ENCODE peak calls at places on chromosomes 7 and 10, in six cellular contexts. P, B, L, O, Q and Z are unnamed samples.
A peak's percentile ranks its signal among the peaks of the same experiment; 100 is the strongest.

GRCh38 chr10:130902929-130903328 is 408.6 kb downstream of the TCERG1L start:
- DNase-seq in B (no peak), O (no peak), Q (no peak), P (no peak), L (no peak), Z (no peak)

GRCh38 chr10:1774796-1775195 is 37.5 kb upstream of the ADARB2 start:
- DNase-seq in Q (no peak), P (peak; percentile 72), B (no peak), L (no peak), O (no peak), Z (peak; percentile 92)

GRCh38 chr7:13226385-13226784 is 539.0 kb downstream of the ARL4A start:
- DNase-seq in O (no peak), Q (no peak), P (no peak), B (no peak), L (no peak), Z (no peak)

GRCh38 chr10:77405771-77406241 is 231.8 kb downstream of the KCNMA1 start:
- DNase-seq in O (peak; percentile 77), B (peak; percentile 80), L (peak; percentile 69), Q (peak; percentile 78), P (peak; percentile 93), Z (peak; percentile 96)

GRCh38 chr7:157685430-157686284 is 348.9 kb downstream of the DNAJB6 start:
- DNase-seq in B (no peak), Q (no peak), O (peak; percentile 69), L (peak; percentile 21), P (peak; percentile 39), Z (peak; percentile 38)

GRCh38 chr10:77925795-77926565 is 575 bp downstream of the DLG5 start:
- DNase-seq in B (no peak), O (peak; percentile 84), P (peak; percentile 68), L (peak; percentile 30), Q (peak; percentile 47), Z (peak; percentile 63)

GRCh38 chr7:128900237-128900636 is 10.3 kb downstream of the KCP start:
- DNase-seq in B (no peak), O (no peak), L (no peak), P (no peak), Q (no peak), Z (no peak)

GRCh38 chr10:6973904-6974303 is 393.8 kb upstream of the PRKCQ start:
- DNase-seq in O (no peak), P (no peak), L (no peak), B (no peak), Q (no peak), Z (no peak)

GRCh38 chr10:12483996-12484944 is 134.9 kb downstream of the CAMK1D start:
- DNase-seq in P (no peak), O (no peak), Q (no peak), B (no peak), L (no peak), Z (no peak)

GRCh38 chr7:137025469-137026175 is 157.2 kb downstream of the CHRM2 start:
- DNase-seq in L (no peak), B (peak; percentile 93), P (no peak), O (no peak), Q (peak; percentile 74), Z (peak; percentile 30)

GRCh38 chr10:18290651-18291313 is 150.6 kb downstream of the CACNB2 start:
- DNase-seq in Q (no peak), L (peak; percentile 4), O (no peak), B (no peak), P (no peak), Z (no peak)

GRCh38 chr7:55409474-55410225 is 44.5 kb downstream of the LANCL2 start:
- DNase-seq in B (peak; percentile 35), L (no peak), Q (peak; percentile 34), P (no peak), O (no peak), Z (no peak)

GRCh38 chr10:117226813-117227451 is 14.0 kb upstream of the SLC18A2 start:
- DNase-seq in L (no peak), O (peak; percentile 65), B (no peak), P (peak; percentile 71), Q (peak; percentile 19), Z (peak; percentile 83)

GRCh38 chr10:61592581-61592980 is 70.1 kb upstream of the CABCOCO1 start:
- DNase-seq in L (no peak), P (peak; percentile 47), O (peak; percentile 48), Q (no peak), B (no peak), Z (peak; percentile 68)

GRCh38 chr7:79403879-79404278 is 49.6 kb downstream of the MAGI2 start:
- DNase-seq in B (no peak), P (no peak), Q (no peak), L (no peak), O (no peak), Z (no peak)

GRCh38 chr10:118447478-118447877 is 105.4 kb upstream of the FAM204A start:
- DNase-seq in L (no peak), Q (no peak), B (no peak), P (no peak), O (no peak), Z (no peak)

GRCh38 chr10:121952226-121952625 is 22.8 kb downstream of the NSMCE4A start:
- DNase-seq in Q (no peak), B (peak; percentile 13), P (no peak), L (no peak), O (no peak), Z (no peak)

GRCh38 chr7:115230882-115231508 is 309.1 kb downstream of the MDFIC start:
- DNase-seq in P (no peak), L (no peak), Q (peak; percentile 95), B (peak; percentile 96), O (no peak), Z (peak; percentile 88)

GRCh38 chr10:110912374-110912773 is 6.6 kb downstream of the BBIP1 start:
- DNase-seq in Q (peak; percentile 51), L (no peak), O (no peak), P (no peak), B (peak; percentile 80), Z (no peak)

GRCh38 chr10:71970331-71970730 is 6.1 kb downstream of the CHST3 start:
- DNase-seq in O (peak; percentile 77), Q (peak; percentile 58), L (no peak), B (no peak), P (peak; percentile 83), Z (peak; percentile 85)

GRCh38 chr10:5447611-5448071 is 35.3 kb downstream of the NET1 start:
- DNase-seq in B (peak; percentile 14), O (no peak), Q (no peak), L (no peak), P (no peak), Z (peak; percentile 45)

GRCh38 chr7:2819954-2820397 is 24.1 kb downstream of the GNA12 start:
- DNase-seq in P (no peak), O (no peak), B (no peak), Q (no peak), L (no peak), Z (no peak)

GRCh38 chr7:2820508-2820934 is 23.6 kb downstream of the GNA12 start:
- DNase-seq in B (peak; percentile 97), P (no peak), L (no peak), O (no peak), Q (peak; percentile 99), Z (peak; percentile 64)

GRCh38 chr7:2817456-2817855 is 26.7 kb downstream of the GNA12 start:
- DNase-seq in O (no peak), Q (no peak), L (no peak), B (no peak), P (no peak), Z (no peak)

GRCh38 chr7:2818653-2819052 is 25.5 kb downstream of the GNA12 start:
- DNase-seq in O (no peak), Q (no peak), P (no peak), B (no peak), L (no peak), Z (no peak)

GRCh38 chr7:2819161-2819953 is 24.8 kb downstream of the GNA12 start:
- DNase-seq in L (no peak), O (no peak), B (no peak), P (no peak), Q (no peak), Z (no peak)
- H2AK5ac ChIP-seq in L (no peak overlapping the region), O (peak overlapping the region; percentile 82), B (peak overlapping the region; percentile 98), P (no peak overlapping the region), Q (peak overlapping the region; percentile 75), Z (no peak overlapping the region)

DNA sequence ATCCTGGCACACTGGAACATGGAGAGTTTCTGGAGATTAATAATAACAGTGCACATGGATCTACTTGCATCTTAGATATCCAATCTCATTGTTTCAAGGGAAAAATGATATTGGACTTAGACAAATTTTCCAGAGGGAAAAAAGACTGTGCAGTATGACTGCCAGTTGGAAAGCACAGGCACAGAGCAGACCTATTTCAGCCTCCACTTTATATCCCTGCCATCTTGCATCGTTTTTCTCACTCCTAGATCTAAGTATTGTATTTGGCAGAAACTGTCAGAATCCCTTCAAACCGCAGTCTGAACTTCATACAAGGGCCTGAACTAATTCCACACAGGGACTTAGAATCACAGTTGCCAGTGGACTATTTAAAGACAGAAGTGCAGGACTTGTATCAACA is 95.9 kb upstream of the PALS2 start:
- DNase-seq in B (no peak), P (no peak), O (no peak), Q (no peak), L (no peak), Z (no peak)
- H3K4me2 ChIP-seq in B (peak overlapping the region; percentile 55), P (peak overlapping the region; percentile 15), O (peak overlapping the region; percentile 1), Q (no peak overlapping the region), L (no peak overlapping the region), Z (no peak overlapping the region)

DNA sequence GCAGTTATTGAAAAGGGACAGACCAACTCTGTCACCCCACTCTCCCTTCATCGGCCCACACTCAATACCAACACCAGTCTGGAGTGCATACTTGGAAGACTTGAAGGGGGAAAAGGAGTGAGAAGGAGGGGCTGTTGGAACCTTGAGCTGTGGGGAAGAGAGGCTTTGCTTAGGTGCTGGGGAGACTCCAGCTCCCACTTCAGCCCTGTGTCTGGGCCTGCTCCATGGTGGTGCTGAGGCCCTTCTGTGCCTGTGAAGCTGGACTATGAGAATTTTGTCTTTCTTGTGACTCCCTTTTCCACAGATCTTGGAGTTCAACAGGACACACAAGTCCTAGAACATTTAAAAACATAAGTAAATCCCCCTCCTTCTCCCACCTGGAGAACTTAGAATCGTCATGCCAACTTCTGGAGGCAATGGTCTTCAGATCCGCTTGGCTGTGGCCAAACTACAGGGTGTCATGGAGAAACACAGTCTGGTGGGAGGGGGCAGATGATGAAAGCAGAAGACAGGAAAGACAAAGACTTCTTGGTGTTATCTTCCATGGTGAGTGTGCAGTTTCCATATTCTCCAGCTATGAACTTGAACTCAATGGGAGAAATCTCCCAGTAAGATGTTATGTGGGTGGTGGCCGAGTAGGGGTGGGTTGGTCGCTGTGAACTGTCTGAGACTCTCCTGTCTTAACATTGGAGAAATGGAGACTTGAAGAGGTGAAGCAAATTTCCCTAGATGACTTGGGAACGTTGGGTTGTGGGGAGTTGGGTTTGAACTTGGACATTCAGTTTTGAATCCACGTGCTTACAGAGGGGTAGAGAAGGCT is 18.4 kb upstream of the GIMAP8 start:
- DNase-seq in P (no peak), Q (no peak), O (no peak), B (no peak), L (no peak), Z (no peak)
- H3K4ac ChIP-seq in P (no peak overlapping the region), Q (no peak overlapping the region), O (no peak overlapping the region), B (no peak overlapping the region), L (no peak overlapping the region), Z (no peak overlapping the region)

GRCh38 chr10:50334273-50334672 is 83.0 kb upstream of the ASAH2 start:
- DNase-seq in B (peak; percentile 13), Q (no peak), O (no peak), L (no peak), P (no peak), Z (no peak)

GRCh38 chr10:50332108-50332846 is 81.0 kb upstream of the ASAH2 start:
- DNase-seq in B (no peak), Q (no peak), L (no peak), O (no peak), P (no peak), Z (peak; percentile 22)

GRCh38 chr10:50335397-50335796 is 84.1 kb upstream of the ASAH2 start:
- DNase-seq in B (no peak), Q (no peak), O (no peak), L (no peak), P (no peak), Z (no peak)

GRCh38 chr10:50336140-50336539 is 84.8 kb upstream of the ASAH2 start:
- DNase-seq in P (no peak), B (no peak), O (no peak), L (no peak), Q (no peak), Z (no peak)

GRCh38 chr10:50333872-50334271 is 82.6 kb upstream of the ASAH2 start:
- DNase-seq in Q (no peak), B (no peak), P (no peak), O (no peak), L (no peak), Z (no peak)
- H2AK5ac ChIP-seq in Q (no peak overlapping the region), B (no peak overlapping the region), P (no peak overlapping the region), O (no peak overlapping the region), L (no peak overlapping the region), Z (no peak overlapping the region)